ENCODE peak calls at places on chromosomes 13 and 19, in nine cellular contexts. H is DND-41, B is left lung, V is Peyer's patch, T is heart left ventricle, D is neural progenitor cell, F is IMR-90, G is A673, U is vagina. S is an unnamed sample. For H3K36me3, the result is how much of the 10 kb centered on the place peaks cover.

GRCh38 chr13:27043013-27043412 is 128.6 kb downstream of the USP12 start:
- DNase-seq in H (no peak), B (peak), V (no peak), T (no peak), D (no peak), F (peak), G (peak), U (no peak), S (no peak)

GRCh38 chr19:1854542-1855039 is 6.3 kb upstream of the REXO1 start:
- DNase-seq in H (no peak), B (no peak), V (no peak), T (peak), D (peak), F (no peak), G (no peak), U (no peak), S (peak)

GRCh38 chr19:33374406-33374703 is 846 bp downstream of the CEBPG start:
- DNase-seq in H (peak), B (no peak), V (no peak), T (no peak), D (peak), F (peak), G (peak), U (no peak), S (no peak)

GRCh38 chr13:106297283-106297682 is 238.2 kb downstream of the EFNB2 start:
- DNase-seq in H (no peak), B (no peak), V (no peak), T (no peak), D (no peak), F (no peak), G (no peak), U (no peak), S (no peak)

GRCh38 chr19:2561895-2562294 is 86.0 kb downstream of the GADD45B start:
- DNase-seq in H (peak), B (no peak), V (peak), T (no peak), D (no peak), F (no peak), G (no peak), U (no peak), S (no peak)

GRCh38 chr13:28560612-28561011 is 65.7 kb upstream of the FLT1 start:
- DNase-seq in H (no peak), B (no peak), V (no peak), T (no peak), D (no peak), F (no peak), G (no peak), U (no peak), S (no peak)

GRCh38 chr13:20499986-20500385 is 25.7 kb downstream of the CRYL1 start:
- DNase-seq in H (no peak), B (no peak), V (no peak), T (no peak), D (no peak), F (peak), G (no peak), U (no peak), S (no peak)

GRCh38 chr13:67278230-67278629 is 48.1 kb upstream of the PCDH9 start:
- DNase-seq in H (no peak), B (no peak), V (no peak), T (no peak), D (no peak), F (peak), G (no peak), U (no peak), S (no peak)

GRCh38 chr19:28535352-28535775 is 677.6 kb downstream of the UQCRFS1 start:
- DNase-seq in H (no peak), B (no peak), V (no peak), T (no peak), D (no peak), F (no peak), G (no peak), U (no peak), S (no peak)

GRCh38 chr19:34985249-34986022 is 14.7 kb upstream of the GRAMD1A start:
- DNase-seq in H (no peak), B (peak), V (peak), T (peak), D (peak), F (peak), G (peak), U (no peak), S (peak)

GRCh38 chr19:19329199-19329598 is 8.6 kb downstream of the MAU2 start:
- DNase-seq in H (no peak), B (no peak), V (no peak), T (no peak), D (no peak), F (no peak), G (no peak), U (no peak), S (no peak)

GRCh38 chr19:55452381-55453325 is 8.8 kb downstream of the ISOC2 start:
- DNase-seq in H (peak), B (no peak), V (no peak), T (peak), D (peak), F (peak), G (peak), U (no peak), S (peak)

GRCh38 chr13:97266328-97266727 is 44.2 kb downstream of the MBNL2 start:
- DNase-seq in H (no peak), B (peak), V (no peak), T (no peak), D (peak), F (no peak), G (peak), U (no peak), S (no peak)

GRCh38 chr13:24500977-24501376 is 11.6 kb downstream of the PARP4 start:
- DNase-seq in H (no peak), B (no peak), V (no peak), T (no peak), D (no peak), F (peak), G (no peak), U (no peak), S (no peak)

GRCh38 chr19:47187023-47187655 is 43.9 kb downstream of the BBC3 start:
- DNase-seq in H (no peak), B (no peak), V (no peak), T (no peak), D (no peak), F (no peak), G (no peak), U (no peak), S (no peak)

GRCh38 chr19:41192574-41193419 is at the start of gene CYP2S1:
- DNase-seq in H (no peak), B (peak), V (no peak), T (no peak), D (peak), F (peak), G (no peak), U (no peak), S (no peak)

GRCh38 chr13:35191883-35192282 is 249.8 kb downstream of the NBEA start:
- DNase-seq in H (no peak), B (no peak), V (no peak), T (no peak), D (no peak), F (no peak), G (no peak), U (no peak), S (no peak)

GRCh38 chr13:51797664-51798488 is 6.1 kb downstream of the DHRS12 start:
- DNase-seq in H (peak), B (no peak), V (peak), T (no peak), D (peak), F (peak), G (peak), U (no peak), S (peak)

GRCh38 chr19:53957448-53958167 is 5.1 kb upstream of the CACNG8 start:
- DNase-seq in H (no peak), B (no peak), V (no peak), T (no peak), D (no peak), F (no peak), G (no peak), U (no peak), S (no peak)

GRCh38 chr19:37695144-37695899 is 24.2 kb downstream of the ZNF607 start:
- DNase-seq in H (no peak), B (no peak), V (no peak), T (no peak), D (no peak), F (no peak), G (no peak), U (no peak), S (no peak)

GRCh38 chr19:41501854-41502253 is 58.9 kb downstream of the ERICH4 start:
- DNase-seq in H (no peak), B (no peak), V (no peak), T (no peak), D (no peak), F (no peak), G (peak), U (no peak), S (no peak)

GRCh38 chr19:7292352-7292949 is 1.8 kb downstream of the INSR start:
- DNase-seq in H (no peak), B (no peak), V (no peak), T (no peak), D (no peak), F (no peak), G (no peak), U (no peak), S (no peak)

GRCh38 chr13:44317752-44318550 is 55.7 kb upstream of the SERP2 start:
- DNase-seq in H (no peak), B (no peak), V (no peak), T (no peak), D (no peak), F (peak), G (no peak), U (no peak), S (no peak)
- H3K4me3 ChIP-seq in H (no peak), B (no peak), V (no peak), T (no peak), D (no peak), F (no peak), G (no peak), U (no peak), S (no peak)

GRCh38 chr13:82654143-82654542 is 1228.1 kb downstream of the SLITRK1 start:
- DNase-seq in H (no peak), B (no peak), V (no peak), T (no peak), D (no peak), F (no peak), G (no peak), U (no peak), S (no peak)

GRCh38 chr13:82657471-82657870 is 1224.8 kb downstream of the SLITRK1 start:
- DNase-seq in H (no peak), B (no peak), V (no peak), T (no peak), D (no peak), F (no peak), G (no peak), U (no peak), S (no peak)

GRCh38 chr13:82654851-82655517 is 1227.3 kb downstream of the SLITRK1 start:
- DNase-seq in H (no peak), B (peak), V (no peak), T (peak), D (no peak), F (peak), G (no peak), U (no peak), S (peak)

GRCh38 chr13:82661126-82661525 is 1221.1 kb downstream of the SLITRK1 start:
- DNase-seq in H (no peak), B (no peak), V (no peak), T (no peak), D (no peak), F (no peak), G (no peak), U (no peak), S (no peak)

GRCh38 chr13:82655518-82655855 is 1226.8 kb downstream of the SLITRK1 start:
- DNase-seq in H (no peak), B (no peak), V (no peak), T (no peak), D (no peak), F (peak), G (no peak), U (no peak), S (no peak)
- H3K36me3 ChIP-seq in H (under half), B (under half), V (under half), T (under half), D (under half), F (under half), G (under half), U (under half), S (under half)

GRCh38 chr13:94479559-94480095 is at the start of gene DCT:
- DNase-seq in H (no peak), B (no peak), V (no peak), T (no peak), D (peak), F (no peak), G (no peak), U (no peak), S (no peak)
- TF ChIP-seq CTCF in H (no peak), B (no peak), V (no peak), T (no peak), D (no peak), F (no peak), G (no peak), U (no peak), S (no peak)

GRCh38 chr19:40150170-40150569 is 41.1 kb upstream of the MAP3K10 start:
- DNase-seq in H (no peak), B (no peak), V (no peak), T (no peak), D (no peak), F (peak), G (no peak), U (no peak), S (no peak)

GRCh38 chr19:40147338-40147692 is 43.9 kb upstream of the MAP3K10 start:
- DNase-seq in H (no peak), B (no peak), V (no peak), T (no peak), D (no peak), F (no peak), G (no peak), U (peak), S (no peak)

GRCh38 chr19:40144947-40145748 is 46.1 kb upstream of the MAP3K10 start:
- DNase-seq in H (no peak), B (no peak), V (no peak), T (no peak), D (no peak), F (no peak), G (peak), U (peak), S (no peak)

GRCh38 chr19:40144151-40144550 is 47.1 kb upstream of the MAP3K10 start:
- DNase-seq in H (no peak), B (no peak), V (no peak), T (no peak), D (no peak), F (no peak), G (peak), U (no peak), S (no peak)

DNA sequence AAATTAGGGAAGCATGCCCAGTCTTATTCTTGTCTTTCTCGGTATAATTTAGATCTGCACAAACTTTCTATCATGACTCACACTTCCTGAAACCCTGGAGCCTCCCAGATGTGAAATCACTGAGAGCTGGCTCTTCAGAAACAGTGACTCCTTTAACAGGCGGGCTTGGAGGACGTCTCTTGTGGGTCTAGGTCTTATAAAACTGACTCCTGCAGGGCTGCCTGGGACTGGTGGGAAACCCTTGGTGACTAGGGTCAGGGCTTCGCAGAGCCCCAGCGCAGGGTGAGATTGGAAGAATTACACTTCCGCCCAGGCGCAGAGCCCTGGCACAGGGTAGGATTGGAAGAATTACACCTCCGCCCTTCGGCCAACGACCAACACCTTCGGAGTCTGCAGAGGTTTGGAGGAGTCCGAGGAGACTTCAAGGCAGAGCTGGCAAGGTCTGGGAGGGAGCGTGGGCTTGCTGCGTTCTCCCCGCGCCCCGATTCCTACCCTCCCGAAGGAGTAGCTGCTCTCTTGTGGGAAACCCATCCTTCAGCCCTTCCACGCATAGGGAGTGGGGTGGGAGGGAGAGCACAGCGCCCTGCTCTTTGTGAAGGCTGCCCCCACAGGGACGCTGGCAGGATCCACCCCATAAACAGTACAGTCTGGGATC is 43.4 kb upstream of the MAP3K10 start:
- DNase-seq in H (no peak), B (no peak), V (no peak), T (no peak), D (no peak), F (peak), G (peak), U (peak), S (no peak)
- H3K4me3 ChIP-seq in H (no peak), B (peak), V (no peak), T (peak), D (no peak), F (no peak), G (peak), U (no peak), S (no peak)

GRCh38 chr19:17581211-17581874 is 25.9 kb downstream of the COLGALT1 start:
- DNase-seq in H (no peak), B (no peak), V (no peak), T (no peak), D (no peak), F (no peak), G (no peak), U (no peak), S (no peak)

GRCh38 chr19:17576758-17577532 is 21.5 kb downstream of the COLGALT1 start:
- DNase-seq in H (peak), B (peak), V (no peak), T (no peak), D (peak), F (no peak), G (peak), U (no peak), S (peak)

GRCh38 chr19:17577698-17578097 is 22.2 kb downstream of the COLGALT1 start:
- DNase-seq in H (no peak), B (no peak), V (no peak), T (no peak), D (no peak), F (no peak), G (no peak), U (no peak), S (no peak)

GRCh38 chr19:17580470-17581000 is 25.1 kb downstream of the COLGALT1 start:
- DNase-seq in H (no peak), B (no peak), V (no peak), T (no peak), D (no peak), F (no peak), G (no peak), U (no peak), S (no peak)

GRCh38 chr19:17579523-17580244 is 24.2 kb downstream of the COLGALT1 start:
- DNase-seq in H (no peak), B (peak), V (peak), T (peak), D (peak), F (peak), G (peak), U (no peak), S (peak)
- H3K36me3 ChIP-seq in H (half or more), B (half or more), V (under half), T (half or more), D (under half), F (half or more), G (half or more), U (under half), S (under half)